ENCODE peak calls at places on chromosomes 16 and 17, in five cellular contexts. B, S, A, D and M are unnamed samples.

GRCh38 chr17:16398270-16399267 is 16.8 kb upstream of the TRPV2 start:
- DNase-seq in D (peak), A (peak), S (no peak), B (no peak), M (peak)

GRCh38 chr16:84042879-84043485 is 387 bp upstream of the SLC38A8 start:
- DNase-seq in D (no peak), S (no peak), B (no peak), A (peak), M (no peak)

GRCh38 chr17:1090454-1091189 is 89.2 kb downstream of the ABR start:
- DNase-seq in A (no peak), B (no peak), D (no peak), S (peak), M (no peak)

GRCh38 chr17:59154335-59154720 is 658 bp downstream of the SKA2 start:
- DNase-seq in A (peak), S (peak), B (no peak), D (no peak), M (peak)

GRCh38 chr17:15935891-15936290 is 9.0 kb upstream of the ADORA2B start:
- DNase-seq in S (no peak), A (no peak), D (no peak), B (no peak), M (no peak)

GRCh38 chr17:8466466-8466865 is 30.8 kb downstream of the NDEL1 start:
- DNase-seq in D (no peak), B (peak), S (no peak), A (no peak), M (no peak)

GRCh38 chr17:78493455-78494188 is 83.6 kb downstream of the DNAH17 start:
- DNase-seq in B (no peak), A (no peak), S (no peak), D (no peak), M (no peak)

GRCh38 chr16:81928975-81929374 is 82.3 kb downstream of the SDR42E1 start:
- DNase-seq in S (peak), D (no peak), B (no peak), A (peak), M (no peak)

GRCh38 chr17:33291248-33292183 is 1.6 kb downstream of the ASIC2 start:
- DNase-seq in A (no peak), S (no peak), B (peak), D (peak), M (no peak)

GRCh38 chr16:53915452-53916160 is 211.7 kb downstream of the FTO start:
- DNase-seq in S (no peak), A (no peak), D (no peak), B (no peak), M (no peak)

GRCh38 chr17:39747745-39748144 is 10.0 kb downstream of the GRB7 start:
- DNase-seq in B (no peak), S (no peak), D (no peak), A (no peak), M (no peak)

GRCh38 chr17:29119265-29119664 is 60.9 kb downstream of the MYO18A start:
- DNase-seq in S (no peak), B (no peak), D (no peak), A (no peak), M (no peak)

GRCh38 chr17:6713130-6713917 is at the start of gene SLC13A5:
- DNase-seq in A (peak), B (peak), D (peak), S (no peak), M (peak)

GRCh38 chr16:55775857-55776256 is 57.0 kb downstream of the CES1 start:
- DNase-seq in D (no peak), A (no peak), B (no peak), S (no peak), M (no peak)

GRCh38 chr16:80751167-80751566 is 53.2 kb downstream of the CDYL2 start:
- DNase-seq in D (no peak), B (no peak), S (peak), A (no peak), M (no peak)

GRCh38 chr17:2093349-2093748 is 38.4 kb downstream of the HIC1 start:
- DNase-seq in S (no peak), D (no peak), B (no peak), A (no peak), M (peak)

GRCh38 chr17:78563189-78564145 is 13.7 kb downstream of the DNAH17 start:
- DNase-seq in A (no peak), S (no peak), D (no peak), B (no peak), M (no peak)

GRCh38 chr17:6526362-6527152 is 29.8 kb downstream of the PITPNM3 start:
- DNase-seq in A (no peak), B (no peak), D (no peak), S (no peak), M (peak)

GRCh38 chr17:17511971-17512858 is 16.0 kb upstream of the RASD1 start:
- DNase-seq in A (no peak), D (no peak), S (no peak), B (no peak), M (no peak)

GRCh38 chr17:74921045-74921681 is 1.9 kb downstream of the USH1G start:
- DNase-seq in S (no peak), D (no peak), A (no peak), B (no peak), M (no peak)

GRCh38 chr16:27436065-27436464 is 34.1 kb downstream of the IL21R start:
- DNase-seq in A (no peak), S (no peak), D (no peak), B (peak), M (no peak)

GRCh38 chr16:1762196-1762878 is 9.0 kb downstream of the NME3 start:
- DNase-seq in A (no peak), D (no peak), S (no peak), B (no peak), M (no peak)

GRCh38 chr16:1296688-1297412 is 12.6 kb upstream of the UBE2I start:
- DNase-seq in S (peak), A (no peak), D (no peak), B (no peak), M (peak)

GRCh38 chr17:64707077-64707591 is 45.0 kb upstream of the SMURF2 start:
- DNase-seq in B (peak), D (no peak), S (peak), A (no peak), M (no peak)

GRCh38 chr16:49442805-49443204 is 69.2 kb downstream of the C16orf78 start:
- DNase-seq in S (no peak), A (no peak), D (no peak), B (no peak), M (no peak)

GRCh38 chr16:2516391-2517240 is 2.9 kb downstream of the ATP6V0C start:
- DNase-seq in D (no peak), A (no peak), S (no peak), B (no peak), M (no peak)

GRCh38 chr16:49596119-49596518 is 222.5 kb downstream of the C16orf78 start:
- DNase-seq in S (no peak), D (no peak), A (no peak), B (peak), M (no peak)

GRCh38 chr17:9472541-9472940 is 103.1 kb downstream of the STX8 start:
- DNase-seq in S (no peak), A (no peak), D (no peak), B (peak), M (no peak)

GRCh38 chr16:63933841-63934240 is 1188.0 kb downstream of the CDH11 start:
- DNase-seq in S (no peak), A (no peak), D (no peak), B (no peak), M (no peak)

GRCh38 chr16:84194470-84195200 is 3.7 kb downstream of the ADAD2 start:
- DNase-seq in A (no peak), D (no peak), S (no peak), B (no peak), M (no peak)

GRCh38 chr17:28735242-28735722 is 6.7 kb downstream of the NEK8 start:
- DNase-seq in A (peak), S (no peak), D (no peak), B (no peak), M (peak)

GRCh38 chr17:45313927-45314760 is 2.7 kb downstream of the MAP3K14 start:
- DNase-seq in A (no peak), B (no peak), D (no peak), S (no peak), M (no peak)

GRCh38 chr16:70695351-70696070 is 9.7 kb upstream of the MTSS2 start:
- DNase-seq in D (no peak), S (no peak), A (peak), B (no peak), M (peak)
- TF ChIP-seq POLR2A in D (no peak), S (no peak), A (no peak), B (no peak), M (no peak)

GRCh38 chr17:77086433-77087010 is 54.2 kb upstream of the SEC14L1 start:
- DNase-seq in D (peak), S (peak), B (peak), A (peak), M (peak)

GRCh38 chr17:77090476-77090875 is 50.3 kb upstream of the SEC14L1 start:
- DNase-seq in B (no peak), S (no peak), A (no peak), D (no peak), M (no peak)

GRCh38 chr17:77089118-77089477 is 51.7 kb upstream of the SEC14L1 start:
- DNase-seq in S (no peak), B (no peak), D (no peak), A (peak), M (peak)

GRCh38 chr17:77087650-77088454 is 52.9 kb upstream of the SEC14L1 start:
- DNase-seq in D (no peak), B (peak), A (no peak), S (no peak), M (no peak)

GRCh38 chr17:77088455-77089117 is 52.2 kb upstream of the SEC14L1 start:
- DNase-seq in D (peak), S (peak), B (peak), A (peak), M (peak)
- TF ChIP-seq POLR2A in D (peak), S (peak), B (no peak), A (peak), M (peak)

GRCh38 chr16:69132424-69133252 is at the start of the genes CHTF8 and UTP4:
- DNase-seq in B (peak), A (peak), D (peak), S (peak), M (peak)

GRCh38 chr16:69131167-69131748 is 1.1 kb downstream of the CHTF8 start:
- DNase-seq in S (no peak), B (no peak), D (no peak), A (peak), M (peak)

GRCh38 chr16:69133555-69133954 is 1.1 kb downstream of the UTP4 start:
- DNase-seq in B (no peak), A (peak), D (no peak), S (no peak), M (peak)

GRCh38 chr16:69130461-69130860 is 1.9 kb downstream of the CHTF8 start:
- DNase-seq in B (no peak), D (no peak), A (no peak), S (no peak), M (no peak)

DNA sequence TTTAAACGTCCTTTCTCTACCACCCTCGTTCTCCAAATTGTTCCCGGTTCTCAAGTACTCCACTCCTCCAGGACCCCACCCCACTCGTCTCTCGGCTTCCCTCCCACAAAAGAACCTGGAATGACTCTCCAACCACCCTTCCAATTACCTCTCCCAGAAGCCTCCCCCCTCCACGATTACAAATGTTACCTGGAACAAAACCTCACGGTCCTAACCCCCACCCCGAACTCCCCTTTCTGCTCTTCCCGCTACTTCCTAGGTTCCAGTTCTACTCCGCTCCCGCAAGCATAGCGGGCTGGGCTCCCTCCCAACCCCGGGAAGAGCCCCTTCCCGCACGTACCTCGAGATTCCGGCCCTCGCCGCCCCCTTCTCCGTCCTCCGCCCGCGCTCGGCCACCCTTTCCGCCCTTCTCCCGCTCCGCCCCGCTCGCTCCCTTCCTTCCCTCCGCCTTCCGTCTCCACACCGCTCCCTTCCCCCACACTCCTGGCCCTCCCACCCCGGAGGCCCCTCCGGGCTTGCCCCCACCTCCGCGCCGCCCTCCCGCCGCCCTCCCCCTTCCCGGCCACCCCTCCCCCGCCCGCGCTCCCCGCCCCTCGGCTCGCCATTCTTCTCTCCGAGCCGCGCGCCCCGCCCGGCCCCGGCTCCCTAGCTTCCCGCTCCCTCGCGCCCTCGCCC is 502 bp downstream of the CHTF8 start:
- DNase-seq in A (peak), B (peak), D (peak), S (peak), M (peak)
- TF ChIP-seq POLR2A in A (peak), B (no peak), D (no peak), S (no peak), M (no peak)

DNA sequence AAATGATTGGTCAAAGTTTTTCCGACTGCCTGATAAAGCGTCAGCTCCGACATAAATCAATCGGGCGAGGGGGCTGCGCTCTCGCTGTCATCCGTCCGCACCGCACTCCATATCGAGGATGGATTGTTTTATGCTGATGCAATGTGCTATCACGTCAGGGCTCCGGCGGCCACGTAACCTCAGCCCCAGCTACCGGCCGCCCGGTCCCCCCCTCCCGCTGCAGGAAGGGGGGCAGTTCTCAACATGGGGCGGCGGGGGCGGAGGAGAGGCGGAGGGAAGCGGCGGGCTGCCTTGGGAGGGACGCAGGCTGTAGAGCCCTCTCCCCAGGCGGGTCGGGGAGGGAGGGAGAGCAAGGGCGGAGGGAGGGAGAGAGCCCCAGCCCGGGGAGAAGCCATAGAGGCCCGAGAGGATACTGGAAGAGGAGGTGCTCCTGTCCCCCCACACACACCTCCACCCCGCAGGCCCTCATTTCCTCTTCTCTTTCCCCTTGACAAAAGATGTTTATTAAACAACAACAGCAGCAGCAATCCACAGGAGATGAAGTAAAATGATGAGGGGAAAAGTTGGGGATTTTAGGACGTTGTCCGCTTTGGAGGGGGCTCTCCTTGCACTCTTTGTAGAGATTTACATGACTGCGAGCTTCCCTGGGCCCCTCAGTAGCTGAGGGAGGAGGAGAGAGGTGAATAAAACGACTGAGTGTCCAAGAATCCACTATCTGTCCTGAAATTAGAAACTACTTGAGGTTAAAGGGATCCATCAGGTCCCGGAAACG is 498 bp upstream of the HOXB9 start:
- DNase-seq in D (no peak), B (no peak), S (no peak), A (peak), M (peak)
- TF ChIP-seq POLR2A in D (no peak), B (no peak), S (no peak), A (peak), M (no peak)

GRCh38 chr17:19019041-19019941 is 14.7 kb upstream of the FAM83G start:
- DNase-seq in S (no peak), B (no peak), A (peak), D (no peak), M (peak)
- TF ChIP-seq POLR2A in S (no peak), B (no peak), A (no peak), D (peak), M (no peak)

DNA sequence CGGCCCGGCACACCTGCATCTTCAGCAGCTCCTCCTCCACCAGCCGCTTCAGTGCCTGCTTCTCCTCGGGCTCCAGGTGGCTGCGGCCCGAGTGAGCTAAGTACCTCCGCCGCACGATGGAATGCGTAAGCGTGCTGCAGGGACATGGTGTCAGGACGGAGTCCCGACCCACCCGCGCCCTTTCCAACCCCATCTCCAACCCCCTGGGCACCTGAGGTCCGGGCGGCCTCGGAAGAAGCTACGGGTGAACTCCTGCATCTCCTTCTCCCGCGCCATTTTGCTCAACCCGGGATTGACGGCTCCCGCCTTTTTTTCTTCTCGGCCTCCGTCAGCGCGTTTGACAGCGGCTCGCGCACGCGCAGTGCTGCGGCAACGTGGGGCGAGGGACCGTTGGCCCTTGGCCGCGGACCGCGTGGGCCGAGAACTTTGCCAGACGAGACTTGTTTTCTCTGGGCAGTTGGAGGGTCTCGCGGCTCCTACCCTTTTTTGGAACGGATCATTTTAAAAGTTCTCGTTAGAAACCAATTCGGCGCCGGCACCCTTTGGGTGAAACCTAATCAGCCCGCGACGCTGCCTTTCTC is at the start of gene HIRIP3:
- DNase-seq in D (peak), A (peak), S (peak), B (peak), M (peak)
- TF ChIP-seq POLR2A in D (no peak), A (no peak), S (no peak), B (no peak), M (no peak)

DNA sequence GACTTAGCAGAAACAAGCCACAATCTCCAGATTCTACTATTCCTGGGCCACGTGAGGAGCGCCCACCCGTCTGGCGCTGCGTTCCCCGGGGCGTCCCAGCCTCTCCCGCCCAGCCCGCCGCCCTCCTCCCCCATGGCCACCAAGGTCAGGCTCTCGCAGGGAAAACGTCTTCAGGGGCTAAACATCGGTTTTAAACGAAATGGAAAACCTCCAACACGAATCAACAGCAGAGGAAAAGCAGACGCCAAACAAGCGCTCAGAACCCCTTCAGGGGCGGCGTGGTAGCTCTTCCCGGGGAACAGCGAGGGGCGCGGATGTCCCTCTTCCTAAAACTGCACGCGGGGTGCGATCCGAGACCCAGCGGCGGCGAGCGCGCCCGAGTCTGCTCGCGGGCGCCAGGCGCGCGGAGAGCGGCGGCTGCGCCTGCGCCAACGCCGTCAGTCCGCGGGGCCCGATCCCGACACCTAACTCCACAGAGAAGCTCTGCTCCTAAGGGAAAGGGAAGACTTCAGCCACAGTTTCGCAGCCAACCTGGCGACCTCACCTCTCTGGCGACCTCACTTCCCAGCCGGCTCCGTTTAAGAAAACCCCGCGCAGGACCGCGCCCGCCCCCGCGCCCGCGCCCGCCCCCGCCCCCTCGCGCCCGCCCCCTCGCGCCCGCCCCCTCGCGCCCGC is 499 bp upstream of the COG1 start:
- DNase-seq in B (peak), S (peak), D (peak), A (peak), M (peak)
- TF ChIP-seq POLR2A in B (no peak), S (peak), D (peak), A (no peak), M (peak)

GRCh38 chr16:46883690-46884512 is at the start of gene GPT2:
- DNase-seq in S (peak), A (peak), B (peak), D (peak), M (peak)
- TF ChIP-seq POLR2A in S (peak), A (peak), B (no peak), D (no peak), M (peak)